ENCODE peak calls at places on chromosomes 12 and 14, in ten cellular contexts. D is Panc1; L is activated CD4-positive, CD25-positive, alpha-beta regulatory T cell treated with anti-CD3 and anti-CD28 coated beads, Interleukin-2, amount 50 U/mL, for 16 hours; U is activated T-helper 1 cell treated with anti-CD3 and anti-CD28 coated beads, Interleukin-2, amount 50 U/mL, for 16 hours; H is astrocyte; O is heart right ventricle; Y is RPMI7951; K is GM10248; R is stimulated activated CD4-positive, alpha-beta T cell treated with anti-CD3 and anti-CD28 coated beads, Interleukin-4, amount 100 ng/mL, for 1 hour; X is dermis microvascular lymphatic vessel endothelial cell. M is an unnamed sample.

GRCh38 chr12:108633534-108634224 is at the start of gene SELPLG:
- DNase-seq in X (no peak), R (peak), D (no peak), U (peak), Y (no peak), O (peak), K (peak), L (peak), H (no peak), M (no peak)

GRCh38 chr12:125734137-125734536 is 668.9 kb downstream of the AACS start:
- DNase-seq in D (no peak), K (no peak), U (no peak), L (no peak), O (no peak), H (no peak), R (no peak), Y (no peak), X (no peak), M (no peak)

GRCh38 chr14:85475113-85475512 is 54.8 kb upstream of the FLRT2 start:
- DNase-seq in H (peak), U (no peak), K (no peak), O (no peak), D (no peak), Y (no peak), X (peak), L (no peak), R (no peak), M (no peak)

GRCh38 chr12:112686373-112686772 is 105.2 kb upstream of the RPH3A start:
- DNase-seq in U (no peak), L (no peak), R (no peak), O (no peak), K (no peak), D (no peak), H (no peak), X (peak), Y (peak), M (no peak)

GRCh38 chr12:6161124-6161882 is 36.8 kb upstream of the VWF start:
- DNase-seq in R (no peak), H (peak), U (no peak), L (no peak), Y (no peak), K (no peak), O (peak), D (no peak), X (peak), M (no peak)

GRCh38 chr12:94205738-94206310 is 57.4 kb downstream of the PLXNC1 start:
- DNase-seq in H (no peak), K (no peak), D (no peak), R (no peak), O (no peak), X (no peak), U (no peak), Y (no peak), L (no peak), M (no peak)

GRCh38 chr14:89869606-89870005 is 84.9 kb downstream of the EFCAB11 start:
- DNase-seq in X (no peak), H (no peak), O (no peak), Y (no peak), L (no peak), K (no peak), D (no peak), U (no peak), R (no peak), M (no peak)

GRCh38 chr14:30874120-30874998 is at the start of gene COCH:
- DNase-seq in X (peak), O (peak), H (no peak), L (no peak), Y (no peak), R (peak), K (peak), D (no peak), U (no peak), M (no peak)

GRCh38 chr12:127343941-127344340 is 923.0 kb upstream of the TMEM132C start:
- DNase-seq in X (no peak), Y (peak), R (no peak), L (no peak), K (no peak), D (no peak), O (no peak), H (peak), U (no peak), M (no peak)

GRCh38 chr12:108040968-108041367 is 88.1 kb upstream of the WSCD2 start:
- DNase-seq in O (no peak), K (no peak), U (no peak), Y (no peak), H (no peak), L (no peak), R (no peak), D (no peak), X (peak), M (no peak)

GRCh38 chr12:51917041-51917590 is 9.8 kb downstream of the ACVRL1 start:
- DNase-seq in O (no peak), R (no peak), L (no peak), K (no peak), U (no peak), H (no peak), D (no peak), X (no peak), Y (no peak), M (no peak)

M was measured in substantia nigra.